ENCODE peak calls at places on chromosomes 7 and 10, in nine cellular contexts. V, U, Z, W, Q, N, K, T and G are unnamed samples.

GRCh38 chr10:62048919-62049636 is 147.6 kb downstream of the ARID5B start:
- DNase-seq in Z (peak; percentile 92), Q (no peak), T (peak; percentile 96), U (no peak), W (peak; percentile 91), V (peak; percentile 90), K (no peak), N (peak; percentile 51), G (peak; percentile 24)

GRCh38 chr10:128050937-128051336 is 75.3 kb downstream of the MKI67 start:
- DNase-seq in K (no peak), Z (no peak), V (no peak), Q (no peak), N (no peak), U (no peak), T (no peak), W (no peak), G (no peak)

GRCh38 chr7:78768859-78769258 is 684.6 kb downstream of the MAGI2 start:
- DNase-seq in Z (no peak), T (no peak), U (no peak), K (no peak), Q (no peak), V (no peak), W (peak; percentile 19), N (no peak), G (no peak)

GRCh38 chr10:129614341-129614740 is 147.3 kb downstream of the MGMT start:
- DNase-seq in U (no peak), N (no peak), K (no peak), V (no peak), W (no peak), T (no peak), Z (no peak), Q (no peak), G (no peak)

GRCh38 chr7:37832194-37832593 is 16.2 kb upstream of the NME8 start:
- DNase-seq in W (no peak), K (no peak), T (peak; percentile 82), Z (peak; percentile 86), V (peak; percentile 59), U (no peak), Q (no peak), N (no peak), G (no peak)

GRCh38 chr7:2242541-2243482 is 786 bp downstream of the NUDT1 start:
- DNase-seq in U (peak; percentile 44), V (peak; percentile 52), Q (no peak), W (peak; percentile 38), K (no peak), T (no peak), N (no peak), Z (no peak), G (no peak)

GRCh38 chr10:17588420-17588819 is 28.8 kb downstream of the HACD1 start:
- DNase-seq in T (no peak), Z (no peak), W (no peak), Q (no peak), K (no peak), V (no peak), U (no peak), N (no peak), G (no peak)

GRCh38 chr7:84337386-84337785 is 142.8 kb upstream of the SEMA3A start:
- DNase-seq in T (no peak), N (no peak), Z (no peak), U (no peak), V (peak; percentile 8), K (no peak), Q (no peak), W (peak; percentile 14), G (no peak)

GRCh38 chr7:100965723-100966541 is 3.4 kb upstream of the MUC12 start:
- DNase-seq in T (peak; percentile 63), Z (peak; percentile 74), N (peak; percentile 57), U (peak; percentile 86), K (no peak), W (peak; percentile 95), V (no peak), Q (peak; percentile 91), G (peak; percentile 74)

GRCh38 chr10:3091346-3091787 is 24.0 kb downstream of the PFKP start:
- DNase-seq in V (peak; percentile 73), T (no peak), U (no peak), N (no peak), W (peak; percentile 38), K (no peak), Z (no peak), Q (peak; percentile 91), G (no peak)

GRCh38 chr7:90994121-90994520 is 270.1 kb upstream of the FZD1 start:
- DNase-seq in U (no peak), Q (no peak), T (no peak), N (no peak), V (no peak), K (no peak), Z (no peak), W (peak; percentile 11), G (no peak)

GRCh38 chr7:43756368-43757072 is 2.0 kb upstream of the BLVRA start:
- DNase-seq in Z (no peak), W (peak; percentile 89), Q (no peak), V (peak; percentile 86), N (no peak), K (no peak), U (no peak), T (no peak), G (no peak)

GRCh38 chr7:34165927-34166550 is 260.7 kb downstream of the BMPER start:
- DNase-seq in N (no peak), V (peak; percentile 61), K (no peak), T (no peak), Q (peak; percentile 7), Z (no peak), U (no peak), W (peak; percentile 27), G (no peak)

GRCh38 chr7:43481905-43482678 is 100.8 kb upstream of the STK17A start:
- DNase-seq in U (no peak), T (no peak), Q (no peak), V (no peak), W (peak; percentile 30), K (no peak), Z (no peak), N (no peak), G (no peak)

GRCh38 chr7:118861581-118861980 is 637.1 kb downstream of the ANKRD7 start:
- DNase-seq in N (no peak), Z (no peak), K (no peak), T (no peak), U (no peak), W (no peak), V (no peak), Q (no peak), G (no peak)

GRCh38 chr10:102535481-102536147 is 31.8 kb downstream of the SUFU start:
- DNase-seq in W (no peak), N (no peak), Z (no peak), Q (no peak), K (no peak), T (no peak), U (no peak), V (no peak), G (no peak)

GRCh38 chr7:144670251-144670650 is 165.6 kb downstream of the TPK1 start:
- DNase-seq in K (no peak), V (peak; percentile 4), N (no peak), W (no peak), T (no peak), Z (no peak), U (peak; percentile 3), Q (peak; percentile 4), G (no peak)

GRCh38 chr7:95905165-95905564 is 132.8 kb downstream of the DYNC1I1 start:
- DNase-seq in K (no peak), T (no peak), N (no peak), W (peak; percentile 26), Q (no peak), Z (no peak), U (no peak), V (peak; percentile 15), G (no peak)

GRCh38 chr10:69428138-69428537 is 11.4 kb upstream of the TACR2 start:
- DNase-seq in N (no peak), W (no peak), K (no peak), V (no peak), T (no peak), Q (no peak), Z (no peak), U (no peak), G (no peak)

GRCh38 chr7:47600199-47601118 is 18.5 kb upstream of the TNS3 start:
- DNase-seq in V (peak; percentile 92), K (no peak), Z (no peak), Q (no peak), U (peak; percentile 37), T (no peak), N (no peak), W (peak; percentile 76), G (no peak)

GRCh38 chr7:112701456-112701855 is 88.7 kb downstream of the TMEM168 start:
- DNase-seq in Q (no peak), U (no peak), Z (no peak), W (no peak), V (no peak), N (no peak), T (no peak), K (no peak), G (no peak)

GRCh38 chr10:10295537-10295936 is 722.1 kb upstream of the CELF2 start:
- DNase-seq in N (no peak), K (no peak), Q (no peak), Z (no peak), W (no peak), V (no peak), U (no peak), T (no peak), G (no peak)

GRCh38 chr10:128102480-128103228 is 23.6 kb downstream of the MKI67 start:
- DNase-seq in Q (no peak), T (no peak), K (no peak), W (no peak), N (no peak), U (no peak), Z (no peak), V (no peak), G (no peak)

GRCh38 chr10:16809074-16809718 is 8.0 kb downstream of the RSU1 start:
- DNase-seq in W (peak; percentile 64), K (no peak), U (peak; percentile 26), T (no peak), Q (peak; percentile 31), N (peak; percentile 23), V (no peak), Z (peak; percentile 44), G (peak; percentile 41)

GRCh38 chr7:19963695-19964094 is 190.3 kb upstream of the TMEM196 start:
- DNase-seq in Q (no peak), T (no peak), K (no peak), V (no peak), U (no peak), Z (no peak), N (no peak), W (no peak), G (no peak)

GRCh38 chr7:66502230-66503035 is 126.2 kb upstream of the KCTD7 start:
- DNase-seq in W (peak; percentile 9), Q (no peak), K (no peak), Z (no peak), N (no peak), V (no peak), U (no peak), T (no peak), G (no peak)

GRCh38 chr7:106064836-106065559 is 47.1 kb downstream of the SYPL1 start:
- DNase-seq in N (no peak), Q (peak; percentile 82), V (peak; percentile 99), Z (peak; percentile 88), K (peak; percentile 69), W (peak; percentile 95), U (no peak), T (peak; percentile 84), G (no peak)

GRCh38 chr10:67607472-67607871 is 88.5 kb downstream of the CTNNA3 start:
- DNase-seq in V (no peak), W (no peak), Z (no peak), N (no peak), K (no peak), Q (no peak), U (no peak), T (no peak), G (no peak)

GRCh38 chr10:125007436-125007835 is 65.5 kb downstream of the ZRANB1 start:
- DNase-seq in Z (no peak), N (no peak), V (no peak), Q (no peak), K (no peak), U (no peak), W (no peak), T (no peak), G (no peak)

GRCh38 chr10:113313048-113313611 is 239.7 kb upstream of the HABP2 start:
- DNase-seq in V (no peak), Q (no peak), W (no peak), Z (no peak), T (no peak), K (no peak), N (no peak), U (no peak), G (no peak)

GRCh38 chr7:6142871-6143380 is 111.8 kb downstream of the ANKRD61 start:
- DNase-seq in W (no peak), Q (no peak), N (no peak), Z (no peak), T (peak; percentile 36), K (no peak), V (no peak), U (no peak), G (no peak)